ENCODE peak calls at places on chromosome 17, in seven cellular contexts. N is tibial nerve; E is pancreas; C is CD4-positive, alpha-beta T cell; I is progenitor cell of endocrine pancreas; Z is heart left ventricle; F is fibroblast of lung. O is an unnamed sample.

GRCh38 chr17:34248807-34249496 is 6.1 kb upstream of the CCL2 start:
- DNase-seq in F (no peak), I (no peak), C (no peak), E (no peak), Z (no peak), N (no peak), O (no peak)

GRCh38 chr17:77814091-77814772 is 144.3 kb upstream of the TNRC6C start:
- DNase-seq in I (no peak), Z (no peak), C (no peak), N (no peak), E (no peak), F (no peak), O (no peak)

GRCh38 chr17:6456914-6457687 is 12.8 kb downstream of the PIMREG start:
- DNase-seq in N (no peak), I (no peak), C (no peak), F (peak; percentile 67), E (no peak), Z (peak; percentile 64), O (no peak)

GRCh38 chr17:77508047-77508715 is 367.4 kb downstream of the SEC14L1 start:
- DNase-seq in F (no peak), Z (no peak), C (no peak), E (no peak), I (no peak), N (no peak), O (no peak)

GRCh38 chr17:73228748-73229236 is 32.9 kb downstream of the CPSF4L start:
- DNase-seq in F (peak; percentile 90), Z (peak; percentile 73), I (no peak), N (peak; percentile 67), C (no peak), E (peak; percentile 73), O (no peak)

GRCh38 chr17:45293413-45294211 is 23.2 kb downstream of the MAP3K14 start:
- DNase-seq in I (no peak), Z (peak; percentile 93), N (peak; percentile 79), C (no peak), E (peak; percentile 78), F (peak; percentile 96), O (no peak)

GRCh38 chr17:59550703-59551102 is 14.7 kb upstream of the DHX40 start:
- DNase-seq in F (no peak), N (no peak), C (no peak), Z (no peak), E (no peak), I (no peak), O (no peak)

GRCh38 chr17:27647755-27648154 is 16.8 kb downstream of the LGALS9 start:
- DNase-seq in I (no peak), E (no peak), C (no peak), F (no peak), N (no peak), Z (peak; percentile 57), O (no peak)

GRCh38 chr17:10271004-10271620 is 72.7 kb upstream of the GAS7 start:
- DNase-seq in C (no peak), I (no peak), Z (no peak), E (no peak), N (no peak), F (no peak), O (no peak)

GRCh38 chr17:82400830-82401229 is 17.3 kb upstream of the HEXD start:
- DNase-seq in I (no peak), F (no peak), Z (peak; percentile 48), N (no peak), E (no peak), C (peak; percentile 41), O (no peak)

GRCh38 chr17:79075433-79075805 is 795 bp downstream of the ENGASE start:
- DNase-seq in I (no peak), E (no peak), F (no peak), C (peak; percentile 6), Z (no peak), N (no peak), O (no peak)

GRCh38 chr17:79413591-79413990 is 197.3 kb downstream of the RBFOX3 start:
- DNase-seq in N (no peak), Z (no peak), I (no peak), E (peak; percentile 73), F (no peak), C (no peak), O (no peak)

GRCh38 chr17:59825533-59826316 is 67.0 kb downstream of the TUBD1 start:
- DNase-seq in E (no peak), Z (no peak), I (no peak), F (peak; percentile 97), C (no peak), N (peak; percentile 41), O (no peak)

GRCh38 chr17:61011269-61011668 is 333.6 kb downstream of the BCAS3 start:
- DNase-seq in N (no peak), Z (no peak), I (no peak), C (no peak), F (no peak), E (no peak), O (no peak)

GRCh38 chr17:67532326-67532871 is 155.3 kb downstream of the PITPNC1 start:
- DNase-seq in I (no peak), N (no peak), C (no peak), F (peak; percentile 40), Z (no peak), E (peak; percentile 45), O (no peak)

GRCh38 chr17:74133726-74134125 is 69.8 kb upstream of the RPL38 start:
- DNase-seq in Z (no peak), N (no peak), E (no peak), I (no peak), F (no peak), C (no peak), O (no peak)

GRCh38 chr17:46191332-46192210 is 1.7 kb downstream of the KANSL1 start:
- DNase-seq in I (no peak), C (no peak), F (peak; percentile 42), Z (no peak), E (peak; percentile 41), N (peak; percentile 48), O (peak; percentile 58)

GRCh38 chr17:40937384-40937819 is at the start of gene KRT23:
- DNase-seq in C (no peak), Z (no peak), I (no peak), N (no peak), F (no peak), E (no peak), O (no peak)

GRCh38 chr17:15261063-15261817 is 3.9 kb downstream of the PMP22 start:
- DNase-seq in Z (peak; percentile 74), E (peak; percentile 14), N (peak; percentile 32), I (peak; percentile 32), F (peak; percentile 56), C (no peak), O (peak; percentile 66)

GRCh38 chr17:39922006-39922405 is 3.6 kb upstream of the GSDMB start:
- DNase-seq in E (no peak), Z (no peak), N (no peak), F (no peak), C (no peak), I (no peak), O (no peak)

GRCh38 chr17:72967263-72967962 is 125.1 kb downstream of the SLC39A11 start:
- DNase-seq in I (no peak), C (no peak), F (no peak), Z (no peak), E (no peak), N (no peak), O (no peak)

DNA sequence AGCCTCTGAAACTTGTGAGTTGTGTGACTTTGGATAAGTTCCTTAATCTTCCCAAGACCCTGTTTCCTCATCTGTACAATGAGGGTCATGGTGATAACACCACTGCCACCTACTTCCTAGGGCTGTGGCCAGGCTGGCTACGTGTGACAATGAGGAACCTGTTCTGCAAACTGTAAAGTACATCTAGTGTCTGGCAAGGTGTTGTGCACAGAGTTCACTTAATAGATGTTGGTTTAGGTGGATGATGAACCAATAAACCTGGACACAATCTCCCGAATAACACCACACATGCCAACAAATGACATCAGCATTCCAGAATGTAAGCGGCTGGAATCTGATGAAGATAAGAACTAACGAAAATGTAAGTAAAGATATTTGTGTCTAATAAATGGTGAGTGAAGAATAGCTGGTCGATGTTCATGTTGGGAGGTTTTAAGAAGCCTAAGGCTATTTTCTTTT is 82.3 kb downstream of the MARCHF10 start:
- DNase-seq in Z (no peak), N (no peak), I (no peak), F (no peak), C (no peak), E (no peak), O (no peak)
- TF ChIP-seq CTCF in Z (no peak), N (no peak), I (no peak), F (no peak), C (no peak), E (no peak), O (no peak)

GRCh38 chr17:16449121-16449570 is 33.8 kb downstream of the TRPV2 start:
- DNase-seq in E (no peak), I (no peak), N (no peak), C (no peak), Z (no peak), F (peak; percentile 48), O (no peak)

GRCh38 chr17:16455997-16456769 is 35.8 kb downstream of the LRRC75A start:
- DNase-seq in C (no peak), Z (no peak), F (no peak), E (no peak), I (no peak), N (no peak), O (no peak)

GRCh38 chr17:16456770-16457316 is 35.1 kb downstream of the LRRC75A start:
- DNase-seq in C (no peak), E (no peak), I (no peak), F (no peak), Z (no peak), N (no peak), O (no peak)

GRCh38 chr17:16450028-16450427 is 34.7 kb downstream of the TRPV2 start:
- DNase-seq in C (no peak), I (no peak), E (no peak), F (no peak), Z (no peak), N (no peak), O (no peak)

DNA sequence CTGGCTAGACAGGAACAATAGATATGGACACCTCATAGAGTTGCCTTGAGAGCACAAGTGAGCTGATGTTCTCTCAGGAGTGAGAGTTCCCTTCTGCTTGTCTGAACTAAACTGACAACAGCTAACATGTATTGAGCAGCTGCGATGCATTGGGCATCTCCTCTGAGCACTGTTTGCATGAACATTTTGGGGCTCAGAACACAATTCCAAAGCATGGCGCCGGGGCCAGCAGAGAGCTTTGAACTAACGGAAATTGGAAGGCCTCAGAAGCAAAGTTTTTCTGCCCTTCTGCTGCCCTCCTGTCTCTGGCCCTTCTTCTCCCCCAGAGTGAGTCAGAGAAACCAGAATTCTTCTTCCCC is 38.1 kb downstream of the TRPV2 start:
- DNase-seq in I (no peak), E (no peak), C (no peak), Z (no peak), N (no peak), F (no peak), O (no peak)
- TF ChIP-seq CTCF in I (no peak), E (no peak), C (no peak), Z (no peak), N (no peak), F (no peak), O (no peak)

GRCh38 chr17:65942592-65942991 is 249.3 kb downstream of the CEP112 start:
- DNase-seq in C (no peak), I (no peak), F (no peak), Z (no peak), N (no peak), E (no peak), O (no peak)

GRCh38 chr17:65936013-65936412 is 255.9 kb downstream of the CEP112 start:
- DNase-seq in E (no peak), I (no peak), N (no peak), C (no peak), F (no peak), Z (no peak), O (no peak)

GRCh38 chr17:65941500-65941899 is 250.4 kb downstream of the CEP112 start:
- DNase-seq in F (no peak), E (no peak), N (no peak), I (no peak), C (no peak), Z (no peak), O (no peak)
- TF ChIP-seq CTCF in F (no peak), E (no peak), N (no peak), I (no peak), C (no peak), Z (no peak), O (peak; percentile 41)

GRCh38 chr17:55303701-55304145 is 39.0 kb downstream of the HLF start:
- DNase-seq in N (no peak), Z (no peak), E (no peak), I (no peak), F (peak; percentile 15), C (no peak), O (no peak)
- TF ChIP-seq CTCF in N (no peak), Z (no peak), E (no peak), I (no peak), F (no peak), C (no peak), O (no peak)